ENCODE peak calls at places on chromosomes 16 and 17, in four cellular contexts. O, K, A and J are unnamed samples. For H3K27me3 and H4K20me1, the result is how much of the 10 kb centered on the place peaks cover.

GRCh38 chr16:69741951-69742904 is 12.5 kb downstream of the NOB1 start:
- DNase-seq in O (peak), K (no peak), A (no peak), J (peak)

GRCh38 chr16:81469710-81470481 is 25.3 kb downstream of the CMIP start:
- DNase-seq in O (no peak), K (no peak), A (no peak), J (no peak)

GRCh38 chr17:8430966-8431365 is 4.7 kb upstream of the NDEL1 start:
- DNase-seq in O (peak), K (no peak), A (peak), J (peak)

GRCh38 chr16:71359431-71359830 is 908 bp downstream of the CALB2 start:
- DNase-seq in O (no peak), K (no peak), A (no peak), J (no peak)

GRCh38 chr17:70254735-70255460 is 85.6 kb downstream of the KCNJ2 start:
- DNase-seq in O (peak), K (no peak), A (no peak), J (peak)

GRCh38 chr17:5468075-5468473 is 708 bp downstream of the DHX33 start:
- DNase-seq in O (no peak), K (no peak), A (no peak), J (no peak)

GRCh38 chr16:83914091-83914710 is 15.3 kb downstream of the MLYCD start:
- DNase-seq in O (no peak), K (no peak), A (no peak), J (no peak)

GRCh38 chr17:66953661-66954060 is 10.8 kb upstream of the CACNG4 start:
- DNase-seq in O (no peak), K (no peak), A (no peak), J (no peak)

GRCh38 chr17:5832886-5833285 is 237.3 kb upstream of the WSCD1 start:
- DNase-seq in O (peak), K (peak), A (peak), J (peak)

GRCh38 chr17:31560836-31561235 is 169.4 kb downstream of the RAB11FIP4 start:
- DNase-seq in O (no peak), K (no peak), A (no peak), J (peak)

GRCh38 chr17:77045441-77046041 is 95.2 kb upstream of the SEC14L1 start:
- DNase-seq in O (peak), K (no peak), A (no peak), J (no peak)

GRCh38 chr16:90046122-90046970 is 27.1 kb upstream of the DBNDD1 start:
- DNase-seq in O (no peak), K (peak), A (no peak), J (no peak)

GRCh38 chr17:62965649-62966425 is at the start of gene TANC2:
- DNase-seq in O (peak), K (peak), A (peak), J (peak)

GRCh38 chr17:47287639-47288038 is 34.0 kb downstream of the ITGB3 start:
- DNase-seq in O (no peak), K (no peak), A (no peak), J (no peak)

GRCh38 chr17:49952209-49952911 is 16.6 kb upstream of the DLX4 start:
- DNase-seq in O (peak), K (peak), A (peak), J (peak)

GRCh38 chr16:5836979-5837670 is 739.5 kb upstream of the EEF2KMT start:
- DNase-seq in O (no peak), K (no peak), A (no peak), J (no peak)

GRCh38 chr17:27247071-27247957 is 46.6 kb upstream of the WSB1 start:
- DNase-seq in O (peak), K (no peak), A (no peak), J (peak)

GRCh38 chr16:12907670-12908233 is 6.4 kb downstream of the SHISA9 start:
- DNase-seq in O (no peak), K (peak), A (peak), J (no peak)

GRCh38 chr17:45575126-45575885 is 84.8 kb upstream of the PLEKHM1 start:
- DNase-seq in O (no peak), K (no peak), A (no peak), J (no peak)

GRCh38 chr16:19135896-19136438 is 22.2 kb downstream of the ITPRIPL2 start:
- DNase-seq in O (peak), K (no peak), A (no peak), J (peak)

GRCh38 chr16:79325211-79325610 is 275.3 kb downstream of the MAF start:
- DNase-seq in O (no peak), K (no peak), A (no peak), J (no peak)
- H3K27me3 ChIP-seq in O (under half), K (under half), A (under half), J (under half)

DNA sequence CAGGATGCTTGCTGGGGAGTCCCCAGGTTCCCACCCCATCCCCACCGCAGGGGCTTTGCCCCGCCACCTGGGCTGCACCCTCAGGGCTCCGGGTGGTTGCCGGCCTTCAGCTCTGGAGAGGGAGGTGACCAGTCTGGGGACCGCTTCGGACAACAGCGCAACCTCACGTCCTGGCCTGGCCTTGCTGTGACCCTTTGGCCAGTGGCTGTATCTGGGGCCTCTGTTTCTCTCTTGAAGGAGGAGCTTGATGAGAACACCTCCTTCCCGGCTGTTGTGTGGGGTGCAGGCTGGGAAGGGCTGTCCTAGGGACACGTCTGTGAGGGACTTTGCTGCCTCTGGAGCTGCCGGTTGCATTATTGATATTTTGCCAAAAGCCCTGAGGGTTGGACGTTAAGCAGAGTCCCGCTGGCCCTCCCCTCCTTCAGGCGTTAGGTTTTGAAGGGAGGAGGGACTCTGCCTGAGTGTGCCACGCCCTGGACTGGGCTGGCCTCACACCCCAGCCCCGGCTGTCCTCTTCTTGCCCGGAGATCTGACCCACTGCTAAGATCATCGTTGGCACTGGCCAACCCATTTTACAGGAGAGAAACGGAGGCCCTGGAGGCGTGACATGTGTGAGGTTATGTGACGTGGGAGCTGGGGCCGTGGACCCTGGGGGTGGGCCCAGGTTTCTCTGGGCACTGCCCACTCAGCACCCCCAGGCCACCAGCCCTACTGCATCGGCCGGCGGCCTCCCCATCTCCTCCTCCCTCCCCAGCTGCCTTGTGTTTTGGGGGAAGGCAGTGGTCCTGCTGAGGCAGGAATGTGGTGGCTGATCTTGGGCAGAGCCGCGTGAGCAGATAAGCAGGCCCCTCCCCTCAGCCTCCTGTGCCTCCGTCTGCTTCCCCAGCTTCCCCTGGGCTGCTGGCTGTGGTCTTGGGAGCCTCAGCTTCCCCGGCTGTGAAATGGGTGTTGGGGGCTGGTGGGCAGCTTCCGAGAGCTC is 8.5 kb downstream of the ZFPM1 start:
- DNase-seq in O (no peak), K (peak), A (peak), J (peak)
- H4K20me1 ChIP-seq in O (half or more), K (under half), A (under half), J (under half)

GRCh38 chr17:59167571-59168001 is 12.0 kb downstream of the PRR11 start:
- DNase-seq in O (peak), K (no peak), A (no peak), J (no peak)

GRCh38 chr17:59160203-59161025 is 4.9 kb downstream of the PRR11 start:
- DNase-seq in O (no peak), K (no peak), A (no peak), J (no peak)

GRCh38 chr17:59161477-59161876 is 5.9 kb downstream of the PRR11 start:
- DNase-seq in O (no peak), K (no peak), A (no peak), J (no peak)

DNA sequence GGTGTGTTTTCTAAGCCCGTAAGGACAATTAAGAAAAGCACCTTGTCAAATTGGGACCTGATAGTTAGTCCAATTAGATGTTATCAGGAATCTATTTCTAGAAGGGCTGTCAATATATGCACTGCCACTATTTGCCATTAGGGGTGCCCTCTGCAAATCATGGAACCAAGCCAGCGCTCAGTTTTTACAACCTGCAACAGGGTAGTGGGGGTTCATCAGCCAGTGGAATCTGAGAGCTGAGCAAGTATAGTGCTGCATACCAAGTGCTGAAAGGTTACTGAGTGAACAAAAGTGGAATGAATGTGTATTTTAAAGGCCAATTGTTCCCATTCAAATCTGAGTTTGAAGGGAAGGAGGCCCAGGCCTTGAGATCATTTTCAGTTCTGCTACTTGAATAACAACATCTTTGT is 10.4 kb downstream of the PRR11 start:
- DNase-seq in O (peak), K (peak), A (peak), J (peak)
- H2AFZ ChIP-seq in O (no peak), K (no peak), A (no peak), J (peak)

GRCh38 chr16:919658-920631 is 50.8 kb downstream of the LMF1 start:
- DNase-seq in O (peak), K (no peak), A (no peak), J (peak)
- H3K27me3 ChIP-seq in O (under half), K (under half), A (under half), J (under half)

DNA sequence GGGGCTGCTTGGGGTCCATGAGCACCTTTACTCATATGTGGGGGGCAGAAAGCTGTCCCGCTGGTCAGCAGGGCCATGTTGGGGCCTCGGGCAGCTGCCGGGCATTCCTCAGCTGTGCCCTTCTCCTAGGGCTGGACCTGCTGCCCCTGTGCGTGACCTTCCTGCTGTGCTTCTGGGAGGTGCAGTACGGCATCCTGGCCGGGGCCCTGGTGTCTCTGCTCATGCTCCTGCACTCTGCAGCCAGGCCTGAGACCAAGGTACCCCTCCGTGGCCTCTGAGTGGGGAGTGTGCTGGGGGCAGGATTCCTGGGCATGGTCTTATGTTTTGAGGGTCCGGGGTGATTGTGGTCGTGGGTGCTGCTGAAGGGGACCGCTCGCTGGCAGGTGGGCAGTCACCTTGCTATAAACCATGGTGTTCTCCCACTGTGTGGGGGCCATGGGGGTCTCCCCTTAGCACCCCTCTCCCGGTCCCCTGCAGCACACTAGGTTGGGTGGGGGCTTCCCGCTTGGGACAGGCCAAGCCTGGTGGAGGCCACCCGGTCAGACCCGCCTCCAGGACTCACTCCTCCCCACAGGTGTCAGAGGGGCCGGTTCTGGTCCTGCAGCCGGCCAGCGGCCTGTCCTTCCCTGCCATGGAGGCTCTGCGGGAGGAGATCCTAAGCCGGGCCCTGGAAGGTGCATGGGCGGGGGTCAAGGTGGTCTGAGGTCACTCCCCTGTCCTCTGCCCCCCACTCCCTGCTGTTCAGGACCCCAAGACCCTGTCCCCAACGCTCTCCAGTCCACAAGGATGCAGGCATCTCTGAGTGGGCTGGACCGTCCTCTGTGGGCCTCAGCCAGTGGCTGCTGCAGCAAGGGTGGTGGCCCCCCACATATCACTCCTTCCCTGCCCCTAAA is 12.4 kb upstream of the RNF213 start:
- DNase-seq in O (no peak), K (no peak), A (no peak), J (no peak)
- H4K20me1 ChIP-seq in O (under half), K (under half), A (under half), J (under half)

DNA sequence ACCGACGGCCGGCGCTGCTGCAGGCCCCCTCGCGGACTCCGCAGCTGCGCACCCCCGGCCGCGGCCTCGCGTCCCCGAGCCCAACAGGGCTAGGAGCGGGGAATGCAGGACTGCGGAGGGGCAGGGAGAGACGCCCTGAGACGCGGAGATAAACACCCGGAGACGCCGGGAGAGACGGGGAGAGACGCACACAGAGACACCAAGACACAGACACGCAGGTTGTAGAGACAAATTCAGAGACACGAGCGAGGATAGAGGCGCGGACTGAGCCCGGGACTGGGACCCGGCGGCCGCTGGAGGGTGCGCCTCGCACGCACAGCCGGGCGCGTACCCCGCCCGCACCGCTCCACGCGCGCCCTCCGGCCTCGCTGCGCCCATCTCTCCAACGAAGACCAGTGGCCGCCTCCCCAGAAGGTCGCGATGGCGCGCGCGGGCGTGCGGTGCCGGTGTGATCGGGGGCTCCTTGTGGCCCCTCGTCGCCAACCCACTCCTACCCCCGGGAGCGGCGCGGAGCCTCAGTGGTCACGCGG is 902 bp downstream of the STAC2 start:
- DNase-seq in O (no peak), K (no peak), A (peak), J (no peak)
- H2AFZ ChIP-seq in O (peak), K (no peak), A (no peak), J (no peak)

GRCh38 chr17:39739020-39739884 is 1.5 kb downstream of the GRB7 start:
- DNase-seq in O (no peak), K (peak), A (peak), J (no peak)
- H3K27me3 ChIP-seq in O (under half), K (under half), A (under half), J (under half)